ENCODE peak calls at places on chromosomes 1 and 21, in five cellular contexts. One of them, this sample, is unnamed.

GRCh38 chr1:44786138-44786840 is 1.7 kb downstream of the BEST4 start:
- DNase-seq in astrocyte of the spinal cord: peak; percentile 74
- DNase-seq in stomach: peak; percentile 77
- DNase-seq in M059J: no peak
- DNase-seq in testis: peak; percentile 80
- DNase-seq in this sample: peak; percentile 80

GRCh38 chr1:166999500-166999899 is 10.4 kb downstream of the MAEL start:
- DNase-seq in testis: no peak
- DNase-seq in M059J: no peak
- DNase-seq in stomach: no peak
- DNase-seq in astrocyte of the spinal cord: peak; percentile 25
- DNase-seq in this sample: no peak

GRCh38 chr1:81155131-81155530 is 645.6 kb upstream of the ADGRL2 start:
- DNase-seq in stomach: no peak
- DNase-seq in M059J: no peak
- DNase-seq in astrocyte of the spinal cord: peak; percentile 46
- DNase-seq in testis: no peak
- DNase-seq in this sample: no peak

GRCh38 chr1:26697441-26697977 is 1.7 kb downstream of the ARID1A start:
- DNase-seq in astrocyte of the spinal cord: no peak
- DNase-seq in testis: peak; percentile 22
- DNase-seq in stomach: no peak
- DNase-seq in M059J: no peak
- DNase-seq in this sample: no peak

GRCh38 chr1:18363436-18363835 is 117.3 kb upstream of the KLHDC7A start:
- DNase-seq in M059J: no peak
- DNase-seq in astrocyte of the spinal cord: no peak
- DNase-seq in testis: no peak
- DNase-seq in stomach: no peak
- DNase-seq in this sample: no peak

GRCh38 chr21:17775431-17776126 is 43.6 kb downstream of the C21orf91 start:
- DNase-seq in testis: no peak
- DNase-seq in M059J: no peak
- DNase-seq in astrocyte of the spinal cord: no peak
- DNase-seq in stomach: no peak
- DNase-seq in this sample: no peak

GRCh38 chr1:235275836-235276235 is 52.1 kb downstream of the ARID4B start:
- DNase-seq in testis: no peak
- DNase-seq in astrocyte of the spinal cord: no peak
- DNase-seq in stomach: no peak
- DNase-seq in M059J: no peak
- DNase-seq in this sample: no peak

GRCh38 chr1:204971700-204972336 is 71.2 kb upstream of the CNTN2 start:
- DNase-seq in M059J: peak; percentile 79
- DNase-seq in testis: no peak
- DNase-seq in stomach: no peak
- DNase-seq in astrocyte of the spinal cord: no peak
- DNase-seq in this sample: no peak

GRCh38 chr21:36661511-36662309 is 37.2 kb upstream of the SIM2 start:
- DNase-seq in stomach: peak; percentile 40
- DNase-seq in testis: peak; percentile 22
- DNase-seq in M059J: peak; percentile 65
- DNase-seq in astrocyte of the spinal cord: peak; percentile 29
- DNase-seq in this sample: no peak

GRCh38 chr1:222877854-222878253 is 63.0 kb downstream of the DISP1 start:
- DNase-seq in testis: no peak
- DNase-seq in astrocyte of the spinal cord: no peak
- DNase-seq in stomach: no peak
- DNase-seq in M059J: peak; percentile 35
- DNase-seq in this sample: no peak

GRCh38 chr1:227125929-227126545 is 185.9 kb downstream of the COQ8A start:
- DNase-seq in stomach: no peak
- DNase-seq in astrocyte of the spinal cord: no peak
- DNase-seq in testis: no peak
- DNase-seq in M059J: no peak
- DNase-seq in this sample: no peak

GRCh38 chr1:237953238-237953637 is 62.5 kb upstream of the ZP4 start:
- DNase-seq in testis: peak; percentile 17
- DNase-seq in M059J: peak; percentile 1
- DNase-seq in stomach: no peak
- DNase-seq in astrocyte of the spinal cord: no peak
- DNase-seq in this sample: no peak

GRCh38 chr1:168836469-168836868 is 107.5 kb upstream of the DPT start:
- DNase-seq in astrocyte of the spinal cord: no peak
- DNase-seq in M059J: no peak
- DNase-seq in testis: no peak
- DNase-seq in stomach: no peak
- DNase-seq in this sample: no peak

GRCh38 chr1:226549937-226550670 is 1.5 kb downstream of the STUM start:
- DNase-seq in testis: peak; percentile 64
- DNase-seq in M059J: peak; percentile 35
- DNase-seq in astrocyte of the spinal cord: no peak
- DNase-seq in stomach: peak; percentile 68
- DNase-seq in this sample: peak; percentile 74

GRCh38 chr1:17156108-17156507 is 36.9 kb upstream of the PADI2 start:
- DNase-seq in testis: peak; percentile 62
- DNase-seq in stomach: no peak
- DNase-seq in M059J: no peak
- DNase-seq in astrocyte of the spinal cord: no peak
- DNase-seq in this sample: no peak

GRCh38 chr1:197130677-197131304 is 15.7 kb downstream of the ASPM start:
- DNase-seq in astrocyte of the spinal cord: peak; percentile 64
- DNase-seq in testis: no peak
- DNase-seq in stomach: no peak
- DNase-seq in M059J: peak; percentile 45
- DNase-seq in this sample: no peak

GRCh38 chr1:168767885-168768584 is 39.0 kb upstream of the DPT start:
- DNase-seq in testis: peak; percentile 58
- DNase-seq in stomach: peak; percentile 32
- DNase-seq in astrocyte of the spinal cord: peak; percentile 54
- DNase-seq in M059J: peak; percentile 65
- DNase-seq in this sample: peak; percentile 49

GRCh38 chr1:235069577-235070563 is 58.8 kb downstream of the TOMM20 start:
- DNase-seq in M059J: peak; percentile 99
- DNase-seq in astrocyte of the spinal cord: peak; percentile 84
- DNase-seq in stomach: peak; percentile 95
- DNase-seq in testis: peak; percentile 50
- DNase-seq in this sample: no peak

This sample was measured in ureter.